ENCODE peak calls at places on chromosomes 4 and X, in eight cellular contexts. I is A172; M is stimulated activated CD8-positive, alpha-beta memory T cell treated with anti-CD3 and anti-CD28 coated beads, Interleukin-15, amount 100 ng/mL, for 1 hour; P is aorta; U is GM13977; Z is GM04504; F is cardiac muscle cell; Q is progenitor cell of endocrine pancreas. X is an unnamed sample.

GRCh38 chr4:76562851-76563803 is 128.1 kb downstream of the SHROOM3 start:
- DNase-seq in I (no peak), M (no peak), P (no peak), U (no peak), Z (no peak), F (no peak), Q (no peak), X (no peak)

GRCh38 chrX:3219667-3220066 is 126.8 kb downstream of the MXRA5 start:
- DNase-seq in I (no peak), M (no peak), P (no peak), U (no peak), Z (no peak), F (no peak), Q (no peak), X (no peak)

GRCh38 chrX:63713510-63713909 is 71.5 kb downstream of the ARHGEF9 start:
- DNase-seq in I (no peak), M (no peak), P (no peak), U (no peak), Z (peak), F (peak), Q (no peak), X (no peak)

GRCh38 chr4:139050436-139050835 is 34.9 kb downstream of the NOCT start:
- DNase-seq in I (no peak), M (no peak), P (no peak), U (no peak), Z (no peak), F (peak), Q (no peak), X (no peak)

GRCh38 chrX:1308476-1308875 is 28.1 kb upstream of the IL3RA start:
- DNase-seq in I (no peak), M (no peak), P (no peak), U (no peak), Z (no peak), F (no peak), Q (no peak), X (no peak)

GRCh38 chr4:176949022-176949421 is 156.3 kb upstream of the VEGFC start:
- DNase-seq in I (no peak), M (no peak), P (no peak), U (no peak), Z (peak), F (peak), Q (no peak), X (no peak)

GRCh38 chrX:39718951-39719350 is 378.8 kb downstream of the BCOR start:
- DNase-seq in I (no peak), M (no peak), P (no peak), U (no peak), Z (no peak), F (no peak), Q (no peak), X (no peak)

GRCh38 chr4:135739354-135739753 is 1537.8 kb upstream of the PABPC4L start:
- DNase-seq in I (no peak), M (no peak), P (no peak), U (no peak), Z (no peak), F (no peak), Q (no peak), X (no peak)

GRCh38 chr4:56656346-56656643 is 24.8 kb downstream of the HOPX start:
- DNase-seq in I (no peak), M (no peak), P (no peak), U (peak), Z (no peak), F (no peak), Q (no peak), X (no peak)

GRCh38 chr4:170049793-170050192 is 23.6 kb upstream of the MFAP3L start:
- DNase-seq in I (no peak), M (no peak), P (no peak), U (no peak), Z (no peak), F (no peak), Q (no peak), X (no peak)

GRCh38 chrX:136046295-136046894 is 61.2 kb downstream of the SLC9A6 start:
- DNase-seq in I (no peak), M (no peak), P (no peak), U (no peak), Z (no peak), F (peak), Q (no peak), X (no peak)

GRCh38 chrX:129755779-129756650 is 17.2 kb downstream of the XPNPEP2 start:
- DNase-seq in I (no peak), M (no peak), P (no peak), U (no peak), Z (no peak), F (no peak), Q (no peak), X (no peak)

GRCh38 chr4:113781439-113782040 is 20.0 kb upstream of the CAMK2D start:
- DNase-seq in I (peak), M (no peak), P (no peak), U (peak), Z (no peak), F (peak), Q (no peak), X (no peak)

GRCh38 chr4:164337219-164337944 is 416.5 kb upstream of the SMIM31 start:
- DNase-seq in I (no peak), M (no peak), P (no peak), U (no peak), Z (no peak), F (no peak), Q (no peak), X (no peak)

GRCh38 chr4:169270156-169270809 is 473 bp downstream of the SH3RF1 start:
- DNase-seq in I (peak), M (no peak), P (peak), U (peak), Z (no peak), F (peak), Q (peak), X (peak)

GRCh38 chrX:38225093-38225492 is 4.4 kb upstream of the SRPX start:
- DNase-seq in I (peak), M (no peak), P (no peak), U (no peak), Z (no peak), F (no peak), Q (no peak), X (no peak)

GRCh38 chr4:581181-581580 is 5.1 kb upstream of the TMEM271 start:
- DNase-seq in I (no peak), M (no peak), P (no peak), U (no peak), Z (no peak), F (no peak), Q (no peak), X (no peak)

GRCh38 chrX:144612076-144612475 is 635.2 kb upstream of the SPANXN1 start:
- DNase-seq in I (no peak), M (no peak), P (no peak), U (no peak), Z (no peak), F (no peak), Q (no peak), X (no peak)